ENCODE peak calls at places on chromosomes 2 and 18, in eight cellular contexts. One of them, this sample, is unnamed.

GRCh38 chr18:32770181-32770650 is 2.6 kb downstream of the KLHL14 start:
- DNase-seq in WTC11: peak; percentile 29
- DNase-seq in ovary: no peak
- DNase-seq in neural crest cell: peak; percentile 5
- DNase-seq in GM12864: no peak
- DNase-seq in IMR-90: no peak
- DNase-seq in tibial artery: no peak
- DNase-seq in fibroblast of villous mesenchyme: no peak
- DNase-seq in this sample: peak; percentile 19

GRCh38 chr2:230717595-230717994 is 5.0 kb downstream of the CAB39 start:
- DNase-seq in ovary: no peak
- DNase-seq in neural crest cell: no peak
- DNase-seq in WTC11: no peak
- DNase-seq in GM12864: no peak
- DNase-seq in IMR-90: no peak
- DNase-seq in tibial artery: no peak
- DNase-seq in fibroblast of villous mesenchyme: peak; percentile 11
- DNase-seq in this sample: no peak

GRCh38 chr2:128686498-128686861 is 367.8 kb upstream of the HS6ST1 start:
- DNase-seq in neural crest cell: no peak
- DNase-seq in tibial artery: peak; percentile 7
- DNase-seq in IMR-90: no peak
- DNase-seq in ovary: no peak
- DNase-seq in fibroblast of villous mesenchyme: no peak
- DNase-seq in GM12864: no peak
- DNase-seq in WTC11: no peak
- DNase-seq in this sample: no peak

GRCh38 chr2:174325932-174326879 is 8.5 kb upstream of the SP9 start:
- DNase-seq in GM12864: no peak
- DNase-seq in tibial artery: peak; percentile 69
- DNase-seq in IMR-90: peak; percentile 28
- DNase-seq in neural crest cell: peak; percentile 22
- DNase-seq in fibroblast of villous mesenchyme: peak; percentile 64
- DNase-seq in ovary: no peak
- DNase-seq in WTC11: peak; percentile 54
- DNase-seq in this sample: no peak

GRCh38 chr2:75007819-75008218 is 49.4 kb downstream of the POLE4 start:
- DNase-seq in IMR-90: no peak
- DNase-seq in tibial artery: no peak
- DNase-seq in GM12864: no peak
- DNase-seq in neural crest cell: no peak
- DNase-seq in ovary: no peak
- DNase-seq in fibroblast of villous mesenchyme: no peak
- DNase-seq in WTC11: no peak
- DNase-seq in this sample: no peak

GRCh38 chr18:55214969-55215368 is 255.7 kb upstream of the CCDC68 start:
- DNase-seq in neural crest cell: no peak
- DNase-seq in WTC11: peak; percentile 16
- DNase-seq in IMR-90: no peak
- DNase-seq in GM12864: no peak
- DNase-seq in ovary: no peak
- DNase-seq in fibroblast of villous mesenchyme: no peak
- DNase-seq in tibial artery: no peak
- DNase-seq in this sample: no peak

GRCh38 chr2:105521176-105521575 is 122.3 kb upstream of the FHL2 start:
- DNase-seq in IMR-90: peak; percentile 15
- DNase-seq in ovary: no peak
- DNase-seq in fibroblast of villous mesenchyme: peak; percentile 52
- DNase-seq in GM12864: no peak
- DNase-seq in tibial artery: no peak
- DNase-seq in neural crest cell: no peak
- DNase-seq in WTC11: no peak
- DNase-seq in this sample: no peak

GRCh38 chr18:3041857-3042256 is 28.9 kb upstream of the LPIN2 start:
- DNase-seq in ovary: no peak
- DNase-seq in tibial artery: no peak
- DNase-seq in WTC11: no peak
- DNase-seq in fibroblast of villous mesenchyme: no peak
- DNase-seq in GM12864: no peak
- DNase-seq in IMR-90: no peak
- DNase-seq in neural crest cell: no peak
- DNase-seq in this sample: no peak

GRCh38 chr18:79246309-79247108 is 149.2 kb upstream of the NFATC1 start:
- DNase-seq in WTC11: peak; percentile 83
- DNase-seq in GM12864: no peak
- DNase-seq in ovary: peak; percentile 58
- DNase-seq in IMR-90: peak; percentile 73
- DNase-seq in neural crest cell: peak; percentile 79
- DNase-seq in fibroblast of villous mesenchyme: peak; percentile 64
- DNase-seq in tibial artery: peak; percentile 75
- DNase-seq in this sample: peak; percentile 71

GRCh38 chr2:113407446-113408099 is 29.9 kb upstream of the ZNG1B start:
- DNase-seq in WTC11: no peak
- DNase-seq in fibroblast of villous mesenchyme: peak; percentile 3
- DNase-seq in tibial artery: no peak
- DNase-seq in GM12864: no peak
- DNase-seq in ovary: no peak
- DNase-seq in neural crest cell: no peak
- DNase-seq in IMR-90: peak; percentile 13
- DNase-seq in this sample: no peak
- TF ChIP-seq CTCF in WTC11: no peak
- TF ChIP-seq CTCF in fibroblast of villous mesenchyme: peak; percentile 10
- TF ChIP-seq CTCF in tibial artery: no peak
- TF ChIP-seq CTCF in GM12864: peak; percentile 9
- TF ChIP-seq CTCF in ovary: no peak
- TF ChIP-seq CTCF in neural crest cell: peak; percentile 26
- TF ChIP-seq CTCF in IMR-90: peak; percentile 16
- TF ChIP-seq CTCF in this sample: peak; percentile 9

GRCh38 chr2:182649316-182649715 is 66.7 kb upstream of the DNAJC10 start:
- DNase-seq in GM12864: no peak
- DNase-seq in fibroblast of villous mesenchyme: peak; percentile 43
- DNase-seq in ovary: no peak
- DNase-seq in tibial artery: no peak
- DNase-seq in neural crest cell: no peak
- DNase-seq in WTC11: peak; percentile 53
- DNase-seq in IMR-90: peak; percentile 46
- DNase-seq in this sample: no peak
- TF ChIP-seq CTCF in GM12864: peak; percentile 55
- TF ChIP-seq CTCF in fibroblast of villous mesenchyme: peak; percentile 62
- TF ChIP-seq CTCF in ovary: no peak
- TF ChIP-seq CTCF in tibial artery: peak; percentile 19
- TF ChIP-seq CTCF in neural crest cell: peak; percentile 65
- TF ChIP-seq CTCF in WTC11: peak; percentile 43
- TF ChIP-seq CTCF in IMR-90: peak; percentile 70
- TF ChIP-seq CTCF in this sample: peak; percentile 53

DNA sequence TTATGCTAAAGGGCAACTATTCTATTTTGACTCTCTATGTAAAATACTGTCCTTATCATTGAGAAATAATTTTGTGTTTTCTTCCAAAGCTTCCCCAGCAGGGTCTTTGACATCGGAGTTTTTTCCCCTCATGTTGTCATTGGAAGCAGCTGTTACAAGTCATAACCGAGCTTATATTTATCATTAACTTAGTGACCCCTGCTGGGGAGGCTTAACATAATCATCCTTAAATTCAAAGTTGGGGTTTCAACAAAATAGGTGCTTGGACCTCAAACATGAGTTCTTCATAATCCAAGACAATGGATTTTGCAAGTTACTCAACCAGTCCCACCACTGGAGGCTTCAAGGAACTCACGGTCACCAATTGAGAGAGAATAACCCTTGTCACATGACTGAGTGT is 330.9 kb downstream of the DCC start:
- DNase-seq in ovary: no peak
- DNase-seq in IMR-90: peak; percentile 5
- DNase-seq in GM12864: no peak
- DNase-seq in tibial artery: no peak
- DNase-seq in WTC11: no peak
- DNase-seq in fibroblast of villous mesenchyme: no peak
- DNase-seq in neural crest cell: no peak
- DNase-seq in this sample: no peak
- TF ChIP-seq CTCF in ovary: no peak
- TF ChIP-seq CTCF in IMR-90: peak; percentile 31
- TF ChIP-seq CTCF in GM12864: no peak
- TF ChIP-seq CTCF in tibial artery: peak; percentile 15
- TF ChIP-seq CTCF in WTC11: no peak
- TF ChIP-seq CTCF in fibroblast of villous mesenchyme: no peak
- TF ChIP-seq CTCF in neural crest cell: peak; percentile 56
- TF ChIP-seq CTCF in this sample: peak; percentile 50

GRCh38 chr2:200305797-200306718 is at the start of gene SPATS2L:
- DNase-seq in fibroblast of villous mesenchyme: peak; percentile 88
- DNase-seq in WTC11: peak; percentile 69
- DNase-seq in tibial artery: peak; percentile 85
- DNase-seq in GM12864: peak; percentile 22
- DNase-seq in neural crest cell: peak; percentile 56
- DNase-seq in ovary: peak; percentile 83
- DNase-seq in IMR-90: peak; percentile 86
- DNase-seq in this sample: peak; percentile 72
- TF ChIP-seq CTCF in fibroblast of villous mesenchyme: no peak
- TF ChIP-seq CTCF in WTC11: no peak
- TF ChIP-seq CTCF in tibial artery: no peak
- TF ChIP-seq CTCF in GM12864: peak; percentile 9
- TF ChIP-seq CTCF in neural crest cell: peak; percentile 49
- TF ChIP-seq CTCF in ovary: peak; percentile 10
- TF ChIP-seq CTCF in IMR-90: no peak
- TF ChIP-seq CTCF in this sample: peak; percentile 33

GRCh38 chr2:205902899-205903236 is 183.1 kb downstream of the INO80D start:
- DNase-seq in neural crest cell: no peak
- DNase-seq in GM12864: no peak
- DNase-seq in IMR-90: no peak
- DNase-seq in WTC11: no peak
- DNase-seq in ovary: peak; percentile 29
- DNase-seq in fibroblast of villous mesenchyme: no peak
- DNase-seq in tibial artery: no peak
- DNase-seq in this sample: no peak

GRCh38 chr2:205906419-205906818 is 179.6 kb downstream of the INO80D start:
- DNase-seq in IMR-90: no peak
- DNase-seq in tibial artery: no peak
- DNase-seq in WTC11: no peak
- DNase-seq in ovary: no peak
- DNase-seq in neural crest cell: no peak
- DNase-seq in fibroblast of villous mesenchyme: no peak
- DNase-seq in GM12864: no peak
- DNase-seq in this sample: no peak

GRCh38 chr2:205904873-205905272 is 181.1 kb downstream of the INO80D start:
- DNase-seq in tibial artery: no peak
- DNase-seq in WTC11: no peak
- DNase-seq in ovary: no peak
- DNase-seq in IMR-90: no peak
- DNase-seq in neural crest cell: no peak
- DNase-seq in fibroblast of villous mesenchyme: no peak
- DNase-seq in GM12864: no peak
- DNase-seq in this sample: no peak

GRCh38 chr2:205902041-205902898 is 183.7 kb downstream of the INO80D start:
- DNase-seq in neural crest cell: no peak
- DNase-seq in tibial artery: no peak
- DNase-seq in ovary: peak; percentile 49
- DNase-seq in GM12864: no peak
- DNase-seq in IMR-90: peak; percentile 46
- DNase-seq in fibroblast of villous mesenchyme: peak; percentile 23
- DNase-seq in WTC11: no peak
- DNase-seq in this sample: no peak

DNA sequence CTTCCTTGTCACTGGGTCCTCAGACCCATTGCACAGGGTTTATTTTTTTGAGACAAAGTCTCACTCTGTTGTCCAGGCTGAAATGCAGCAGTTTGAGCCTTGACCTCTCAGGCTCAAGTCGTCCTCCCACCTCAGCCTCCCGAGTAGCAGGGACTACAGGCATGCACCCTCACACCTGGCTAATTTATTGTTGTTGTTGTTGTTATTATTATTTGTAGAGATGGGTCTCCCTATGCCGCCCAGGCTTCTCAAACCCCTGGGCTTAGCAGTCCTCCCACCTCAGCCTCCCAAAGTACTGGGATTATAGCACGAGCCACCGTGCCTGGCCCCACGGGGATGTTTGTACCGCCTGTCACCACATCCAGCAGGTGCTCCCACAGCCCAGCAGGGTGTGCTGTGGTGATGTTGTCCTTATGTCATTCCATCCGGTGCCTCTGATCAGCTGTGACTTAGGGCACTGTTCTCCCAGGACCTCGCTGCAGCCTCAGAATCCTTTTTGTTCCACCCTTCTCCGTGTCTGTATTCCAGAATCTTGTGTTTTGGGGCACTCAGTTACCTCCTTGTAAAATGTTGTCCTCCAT is 182.3 kb downstream of the INO80D start:
- DNase-seq in fibroblast of villous mesenchyme: peak; percentile 38
- DNase-seq in IMR-90: no peak
- DNase-seq in tibial artery: no peak
- DNase-seq in neural crest cell: no peak
- DNase-seq in WTC11: peak; percentile 57
- DNase-seq in ovary: no peak
- DNase-seq in GM12864: peak; percentile 3
- DNase-seq in this sample: no peak
- TF ChIP-seq CTCF in fibroblast of villous mesenchyme: peak; percentile 55
- TF ChIP-seq CTCF in IMR-90: peak; percentile 16
- TF ChIP-seq CTCF in tibial artery: no peak
- TF ChIP-seq CTCF in neural crest cell: peak; percentile 59
- TF ChIP-seq CTCF in WTC11: peak; percentile 36
- TF ChIP-seq CTCF in ovary: no peak
- TF ChIP-seq CTCF in GM12864: peak; percentile 73
- TF ChIP-seq CTCF in this sample: peak; percentile 50